ENCODE peak calls at places on chromosomes 16 and 17, in five cellular contexts. I is dorsolateral prefrontal cortex, Y is heart right ventricle, S is lung, P is GM20000. T is an unnamed sample.

GRCh38 chr17:3792481-3792880 is 8.5 kb downstream of the ITGAE start:
- DNase-seq in I (peak), Y (no peak), S (no peak), P (no peak), T (no peak)

GRCh38 chr17:6072611-6073010 is 2.4 kb downstream of the WSCD1 start:
- DNase-seq in I (no peak), Y (no peak), S (no peak), P (no peak), T (no peak)

GRCh38 chr16:56625140-56625942 is at the start of gene MT1E:
- DNase-seq in I (no peak), Y (peak), S (peak), P (no peak), T (no peak)

GRCh38 chr16:10740000-10740844 is 3.4 kb upstream of the NUBP1 start:
- DNase-seq in I (no peak), Y (no peak), S (no peak), P (no peak), T (no peak)

GRCh38 chr17:57849163-57849873 is 526 bp downstream of the MRPS23 start:
- DNase-seq in I (no peak), Y (no peak), S (no peak), P (no peak), T (no peak)

GRCh38 chr17:51044964-51045363 is 75.7 kb downstream of the SPAG9 start:
- DNase-seq in I (peak), Y (no peak), S (no peak), P (no peak), T (no peak)

GRCh38 chr17:55690105-55690508 is 32.6 kb downstream of the TMEM100 start:
- DNase-seq in I (no peak), Y (no peak), S (no peak), P (no peak), T (no peak)

GRCh38 chr17:57956311-57957119 is 1.3 kb upstream of the CUEDC1 start:
- DNase-seq in I (no peak), Y (no peak), S (no peak), P (peak), T (peak)

GRCh38 chr16:71360378-71360777 is 1.9 kb downstream of the CALB2 start:
- DNase-seq in I (no peak), Y (no peak), S (no peak), P (no peak), T (no peak)

GRCh38 chr17:10993126-10993525 is 155.2 kb upstream of the PIRT start:
- DNase-seq in I (no peak), Y (peak), S (no peak), P (no peak), T (no peak)

GRCh38 chr16:86604436-86605220 is 26.3 kb downstream of the FOXL1 start:
- DNase-seq in I (no peak), Y (no peak), S (no peak), P (peak), T (peak)

GRCh38 chr17:44961921-44962350 is 6.2 kb downstream of the C1QL1 start:
- DNase-seq in I (no peak), Y (no peak), S (no peak), P (no peak), T (no peak)

GRCh38 chr17:60679287-60679686 is 1.6 kb downstream of the BCAS3 start:
- DNase-seq in I (no peak), Y (no peak), S (no peak), P (no peak), T (no peak)

GRCh38 chr16:1533443-1533951 is at the start of gene TMEM204:
- DNase-seq in I (no peak), Y (peak), S (peak), P (peak), T (no peak)

DNA sequence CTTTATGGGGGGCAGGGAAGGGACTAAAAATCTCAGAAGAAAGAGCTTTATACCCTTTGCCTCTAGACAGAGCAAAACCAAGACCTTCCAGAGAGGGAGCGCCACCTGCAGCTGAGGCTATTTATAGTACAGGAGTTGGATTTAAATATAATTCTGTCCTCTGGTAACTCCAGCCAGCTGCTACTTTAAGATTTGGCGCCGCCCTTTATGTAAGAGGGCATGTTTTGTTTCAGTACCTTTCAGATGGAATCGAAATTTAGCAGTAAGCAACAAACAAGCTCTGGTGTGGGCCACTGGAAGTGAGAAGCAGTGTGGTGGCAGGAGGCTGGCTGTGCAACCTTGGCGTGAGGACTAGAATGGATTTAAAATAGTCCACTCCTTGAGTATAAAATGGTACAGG is 5.2 kb upstream of the GUCY2D start:
- DNase-seq in I (no peak), Y (peak), S (no peak), P (no peak), T (no peak)
- TF ChIP-seq CTCF in I (no peak), Y (peak), S (no peak), P (peak), T (no peak)

GRCh38 chr17:27456681-27457404 is 595 bp downstream of the KSR1 start:
- DNase-seq in I (no peak), Y (peak), S (no peak), P (peak), T (no peak)

GRCh38 chr17:27457405-27457730 is 1.1 kb downstream of the KSR1 start:
- DNase-seq in I (no peak), Y (no peak), S (no peak), P (no peak), T (no peak)

GRCh38 chr17:27457731-27458523 is 1.7 kb downstream of the KSR1 start:
- DNase-seq in I (no peak), Y (no peak), S (no peak), P (peak), T (peak)

GRCh38 chr17:27455569-27455913 is 707 bp upstream of the KSR1 start:
- DNase-seq in I (no peak), Y (no peak), S (no peak), P (no peak), T (no peak)

GRCh38 chr17:27455914-27456680 is at the start of gene KSR1:
- DNase-seq in I (peak), Y (peak), S (peak), P (peak), T (peak)
- TF ChIP-seq CTCF in I (peak), Y (peak), S (no peak), P (peak), T (peak)

GRCh38 chr17:9928601-9929341 is 23.7 kb upstream of the RCVRN start:
- DNase-seq in I (peak), Y (no peak), S (no peak), P (no peak), T (no peak)
- TF ChIP-seq CTCF in I (peak), Y (peak), S (no peak), P (no peak), T (no peak)

GRCh38 chr17:39045948-39046679 is 78.9 kb upstream of the FBXO47 start:
- DNase-seq in I (no peak), Y (no peak), S (no peak), P (no peak), T (no peak)
- TF ChIP-seq CTCF in I (no peak), Y (no peak), S (no peak), P (no peak), T (no peak)

DNA sequence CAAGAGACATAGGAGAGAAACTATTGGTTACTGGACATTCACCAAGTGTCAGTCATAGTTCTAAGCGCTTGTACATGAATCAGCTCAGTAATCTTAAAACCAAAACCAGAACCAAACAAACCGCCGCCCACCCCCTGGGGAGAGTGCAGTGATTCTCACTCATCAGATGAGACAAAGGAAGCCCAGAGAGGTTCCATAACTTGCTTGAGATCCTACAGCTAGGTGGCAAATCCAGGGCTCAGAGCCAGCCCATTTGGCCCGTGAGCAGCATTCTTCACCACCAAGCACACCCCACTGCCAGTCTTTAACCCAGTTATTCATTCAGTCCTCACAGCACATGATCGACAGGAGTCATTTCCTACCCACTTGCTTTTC is 37.2 kb upstream of the RGS9 start:
- DNase-seq in I (no peak), Y (no peak), S (no peak), P (peak), T (peak)
- TF ChIP-seq CTCF in I (no peak), Y (no peak), S (no peak), P (no peak), T (no peak)

DNA sequence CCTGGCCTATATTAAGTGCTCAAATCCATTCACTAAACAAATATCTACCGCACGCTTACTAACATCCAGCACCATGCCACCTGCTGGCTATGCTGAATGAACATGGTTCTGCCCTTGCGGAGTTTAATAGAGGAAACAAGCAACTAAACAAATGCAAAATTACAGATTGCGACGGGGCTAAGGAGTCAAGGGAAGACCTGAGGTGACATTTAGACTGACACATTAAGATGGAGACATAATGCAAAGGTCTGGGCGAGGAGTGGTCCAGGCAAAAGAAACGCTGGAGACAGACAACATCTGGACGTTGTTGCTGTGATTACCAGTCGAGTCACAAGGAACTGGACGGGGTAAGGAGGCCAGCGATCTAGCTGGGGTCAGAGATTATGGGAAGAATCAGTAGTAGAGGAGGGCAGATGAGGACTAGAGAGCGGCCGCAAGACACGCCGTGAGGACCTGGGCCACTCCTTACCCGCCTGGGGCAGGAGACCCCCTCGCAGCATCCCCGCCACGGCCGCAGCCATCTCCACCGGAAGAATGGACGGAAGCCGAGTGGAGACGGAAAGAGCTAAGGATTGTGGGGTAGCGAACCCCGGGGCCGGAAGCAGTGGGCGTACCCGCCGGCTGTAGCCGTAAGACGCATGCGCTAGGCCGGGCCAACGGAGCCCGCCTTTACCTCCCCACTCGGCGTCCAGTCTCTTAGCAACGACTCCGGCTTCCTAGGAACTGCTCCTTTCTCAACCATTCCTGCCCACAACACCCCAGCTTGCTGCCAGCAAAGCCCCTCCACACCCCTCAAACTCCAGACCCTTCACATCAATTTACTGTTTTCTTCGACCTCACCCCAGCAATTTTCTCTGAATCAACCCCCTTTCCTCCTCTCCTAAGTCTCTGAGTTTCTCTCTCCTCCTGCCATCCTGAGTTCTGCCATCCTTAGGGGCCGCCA is at the start of the genes LRRC46 and MRPL10:
- DNase-seq in I (peak), Y (peak), S (peak), P (peak), T (peak)
- TF ChIP-seq CTCF in I (peak), Y (no peak), S (no peak), P (no peak), T (no peak)

T was measured in GM13976.